ENCODE peak calls at places on chromosomes 11 and 22, in nine cellular contexts. One of them, this sample, is unnamed.
A peak's percentile ranks its signal among the peaks of the same experiment; 100 is the strongest.

GRCh38 chr11:65615950-65616574 is 486 bp downstream of the PCNX3 start:
- DNase-seq in Panc1: no peak
- DNase-seq in stomach: peak; percentile 37
- DNase-seq in esophagus muscularis mucosa: no peak
- DNase-seq in HCT116: no peak
- DNase-seq in SK-N-SH: peak; percentile 89
- DNase-seq in transverse colon: no peak
- DNase-seq in HepG2: peak; percentile 47
- DNase-seq in H1: no peak
- DNase-seq in this sample: no peak

GRCh38 chr11:60933416-60933815 is 9.2 kb downstream of the TMEM132A start:
- DNase-seq in SK-N-SH: no peak
- DNase-seq in H1: no peak
- DNase-seq in stomach: no peak
- DNase-seq in HepG2: no peak
- DNase-seq in HCT116: no peak
- DNase-seq in Panc1: no peak
- DNase-seq in esophagus muscularis mucosa: no peak
- DNase-seq in transverse colon: no peak
- DNase-seq in this sample: no peak

GRCh38 chr11:68022531-68022930 is 8.0 kb upstream of the NDUFS8 start:
- DNase-seq in H1: no peak
- DNase-seq in esophagus muscularis mucosa: no peak
- DNase-seq in HepG2: no peak
- DNase-seq in SK-N-SH: no peak
- DNase-seq in Panc1: no peak
- DNase-seq in transverse colon: no peak
- DNase-seq in HCT116: no peak
- DNase-seq in stomach: no peak
- DNase-seq in this sample: no peak

GRCh38 chr22:31630331-31631329 is 31.4 kb downstream of the PISD start:
- DNase-seq in HCT116: no peak
- DNase-seq in H1: peak; percentile 88
- DNase-seq in stomach: peak; percentile 79
- DNase-seq in esophagus muscularis mucosa: peak; percentile 95
- DNase-seq in HepG2: peak; percentile 75
- DNase-seq in Panc1: no peak
- DNase-seq in transverse colon: peak; percentile 81
- DNase-seq in SK-N-SH: peak; percentile 93
- DNase-seq in this sample: peak; percentile 65

GRCh38 chr11:73201888-73202810 is 15.9 kb upstream of the P2RY2 start:
- DNase-seq in H1: no peak
- DNase-seq in esophagus muscularis mucosa: no peak
- DNase-seq in stomach: no peak
- DNase-seq in SK-N-SH: no peak
- DNase-seq in Panc1: no peak
- DNase-seq in HCT116: no peak
- DNase-seq in transverse colon: peak; percentile 4
- DNase-seq in HepG2: no peak
- DNase-seq in this sample: peak; percentile 33

GRCh38 chr11:103222801-103223200 is 113.6 kb downstream of the DYNC2H1 start:
- DNase-seq in Panc1: no peak
- DNase-seq in HCT116: no peak
- DNase-seq in transverse colon: no peak
- DNase-seq in H1: no peak
- DNase-seq in stomach: no peak
- DNase-seq in HepG2: no peak
- DNase-seq in SK-N-SH: no peak
- DNase-seq in esophagus muscularis mucosa: no peak
- DNase-seq in this sample: no peak

GRCh38 chr11:112822478-112823274 is 138.5 kb upstream of the NCAM1 start:
- DNase-seq in SK-N-SH: no peak
- DNase-seq in Panc1: no peak
- DNase-seq in HepG2: no peak
- DNase-seq in transverse colon: no peak
- DNase-seq in esophagus muscularis mucosa: no peak
- DNase-seq in HCT116: no peak
- DNase-seq in H1: peak; percentile 66
- DNase-seq in stomach: peak; percentile 62
- DNase-seq in this sample: no peak

GRCh38 chr22:20438066-20438677 is 547 bp upstream of the SCARF2 start:
- DNase-seq in transverse colon: no peak
- DNase-seq in SK-N-SH: no peak
- DNase-seq in HCT116: no peak
- DNase-seq in Panc1: no peak
- DNase-seq in stomach: no peak
- DNase-seq in HepG2: no peak
- DNase-seq in esophagus muscularis mucosa: no peak
- DNase-seq in H1: peak; percentile 80
- DNase-seq in this sample: no peak

GRCh38 chr22:17419348-17419747 is 50.1 kb downstream of the CECR2 start:
- DNase-seq in stomach: no peak
- DNase-seq in H1: no peak
- DNase-seq in transverse colon: no peak
- DNase-seq in esophagus muscularis mucosa: no peak
- DNase-seq in Panc1: no peak
- DNase-seq in SK-N-SH: no peak
- DNase-seq in HCT116: no peak
- DNase-seq in HepG2: no peak
- DNase-seq in this sample: no peak

GRCh38 chr11:134947556-134947955 is 535.5 kb upstream of the B3GAT1 start:
- DNase-seq in stomach: no peak
- DNase-seq in SK-N-SH: no peak
- DNase-seq in HepG2: no peak
- DNase-seq in Panc1: no peak
- DNase-seq in transverse colon: no peak
- DNase-seq in HCT116: no peak
- DNase-seq in esophagus muscularis mucosa: peak; percentile 79
- DNase-seq in H1: no peak
- DNase-seq in this sample: no peak

GRCh38 chr11:67387518-67387917 is 4.3 kb upstream of the RAD9A start:
- DNase-seq in transverse colon: no peak
- DNase-seq in Panc1: no peak
- DNase-seq in H1: no peak
- DNase-seq in SK-N-SH: no peak
- DNase-seq in HepG2: no peak
- DNase-seq in HCT116: no peak
- DNase-seq in esophagus muscularis mucosa: no peak
- DNase-seq in stomach: no peak
- DNase-seq in this sample: no peak

GRCh38 chr22:17742528-17742902 is 31.8 kb downstream of the BID start:
- DNase-seq in HCT116: peak; percentile 59
- DNase-seq in H1: peak; percentile 96
- DNase-seq in SK-N-SH: peak; percentile 93
- DNase-seq in stomach: peak; percentile 62
- DNase-seq in HepG2: peak; percentile 63
- DNase-seq in esophagus muscularis mucosa: no peak
- DNase-seq in transverse colon: peak; percentile 73
- DNase-seq in Panc1: peak; percentile 27
- DNase-seq in this sample: no peak

GRCh38 chr22:47835726-47836125 is 1073.3 kb downstream of the TBC1D22A start:
- DNase-seq in HCT116: peak; percentile 18
- DNase-seq in HepG2: peak; percentile 15
- DNase-seq in stomach: no peak
- DNase-seq in transverse colon: no peak
- DNase-seq in H1: no peak
- DNase-seq in Panc1: no peak
- DNase-seq in SK-N-SH: no peak
- DNase-seq in esophagus muscularis mucosa: no peak
- DNase-seq in this sample: no peak

GRCh38 chr11:73288197-73288872 is 16.2 kb downstream of the P2RY6 start:
- DNase-seq in HepG2: no peak
- DNase-seq in Panc1: no peak
- DNase-seq in transverse colon: no peak
- DNase-seq in stomach: no peak
- DNase-seq in esophagus muscularis mucosa: no peak
- DNase-seq in H1: no peak
- DNase-seq in SK-N-SH: no peak
- DNase-seq in HCT116: no peak
- DNase-seq in this sample: no peak

GRCh38 chr11:119103793-119104192 is 2.1 kb upstream of the DPAGT1 start:
- DNase-seq in esophagus muscularis mucosa: no peak
- DNase-seq in H1: no peak
- DNase-seq in Panc1: no peak
- DNase-seq in SK-N-SH: no peak
- DNase-seq in HepG2: no peak
- DNase-seq in stomach: no peak
- DNase-seq in HCT116: no peak
- DNase-seq in transverse colon: no peak
- DNase-seq in this sample: no peak

GRCh38 chr22:43889366-43890253 is 2.2 kb downstream of the PNPLA5 start:
- DNase-seq in transverse colon: no peak
- DNase-seq in stomach: no peak
- DNase-seq in esophagus muscularis mucosa: no peak
- DNase-seq in Panc1: no peak
- DNase-seq in SK-N-SH: peak; percentile 23
- DNase-seq in HCT116: no peak
- DNase-seq in H1: no peak
- DNase-seq in HepG2: no peak
- DNase-seq in this sample: no peak

GRCh38 chr22:42162728-42163489 is 32.3 kb upstream of the CYP2D6 start:
- DNase-seq in SK-N-SH: no peak
- DNase-seq in esophagus muscularis mucosa: no peak
- DNase-seq in stomach: no peak
- DNase-seq in transverse colon: no peak
- DNase-seq in Panc1: no peak
- DNase-seq in HepG2: no peak
- DNase-seq in HCT116: no peak
- DNase-seq in H1: no peak
- DNase-seq in this sample: no peak

GRCh38 chr11:77411238-77411637 is 62.7 kb downstream of the PAK1 start:
- DNase-seq in esophagus muscularis mucosa: no peak
- DNase-seq in HepG2: no peak
- DNase-seq in H1: no peak
- DNase-seq in HCT116: no peak
- DNase-seq in transverse colon: peak; percentile 38
- DNase-seq in Panc1: no peak
- DNase-seq in SK-N-SH: no peak
- DNase-seq in stomach: no peak
- DNase-seq in this sample: no peak

GRCh38 chr11:61082931-61083531 is 19.3 kb upstream of the CD5 start:
- DNase-seq in transverse colon: no peak
- DNase-seq in esophagus muscularis mucosa: no peak
- DNase-seq in Panc1: no peak
- DNase-seq in stomach: no peak
- DNase-seq in SK-N-SH: no peak
- DNase-seq in H1: no peak
- DNase-seq in HepG2: no peak
- DNase-seq in HCT116: no peak
- DNase-seq in this sample: no peak

GRCh38 chr22:43829904-43830851 is 18.1 kb upstream of the EFCAB6 start:
- DNase-seq in SK-N-SH: peak; percentile 62
- DNase-seq in transverse colon: no peak
- DNase-seq in Panc1: no peak
- DNase-seq in H1: no peak
- DNase-seq in esophagus muscularis mucosa: no peak
- DNase-seq in stomach: no peak
- DNase-seq in HCT116: no peak
- DNase-seq in HepG2: no peak
- DNase-seq in this sample: no peak

GRCh38 chr11:128323381-128323780 is 264.0 kb downstream of the ETS1 start:
- DNase-seq in H1: no peak
- DNase-seq in stomach: no peak
- DNase-seq in transverse colon: peak; percentile 40
- DNase-seq in esophagus muscularis mucosa: peak; percentile 57
- DNase-seq in SK-N-SH: no peak
- DNase-seq in Panc1: no peak
- DNase-seq in HCT116: no peak
- DNase-seq in HepG2: no peak
- DNase-seq in this sample: no peak
- TF ChIP-seq CTCF in H1: peak; percentile 56
- TF ChIP-seq CTCF in stomach: no peak
- TF ChIP-seq CTCF in transverse colon: peak; percentile 11
- TF ChIP-seq CTCF in esophagus muscularis mucosa: peak; percentile 11
- TF ChIP-seq CTCF in SK-N-SH: peak; percentile 50
- TF ChIP-seq CTCF in Panc1: no peak
- TF ChIP-seq CTCF in HCT116: peak; percentile 41
- TF ChIP-seq CTCF in HepG2: no peak
- TF ChIP-seq CTCF in this sample: no peak

GRCh38 chr11:113856966-113857759 is 18.2 kb downstream of the USP28 start:
- DNase-seq in Panc1: no peak
- DNase-seq in SK-N-SH: no peak
- DNase-seq in H1: no peak
- DNase-seq in HepG2: no peak
- DNase-seq in esophagus muscularis mucosa: no peak
- DNase-seq in HCT116: no peak
- DNase-seq in transverse colon: no peak
- DNase-seq in stomach: no peak
- DNase-seq in this sample: no peak
- TF ChIP-seq POLR2AphosphoS5 in Panc1: no peak
- TF ChIP-seq POLR2AphosphoS5 in SK-N-SH: no peak
- TF ChIP-seq POLR2AphosphoS5 in H1: no peak
- TF ChIP-seq POLR2AphosphoS5 in HepG2: no peak
- TF ChIP-seq POLR2AphosphoS5 in esophagus muscularis mucosa: no peak
- TF ChIP-seq POLR2AphosphoS5 in HCT116: no peak
- TF ChIP-seq POLR2AphosphoS5 in transverse colon: no peak
- TF ChIP-seq POLR2AphosphoS5 in stomach: no peak
- TF ChIP-seq POLR2AphosphoS5 in this sample: no peak

GRCh38 chr22:37763652-37764051 is 44.1 kb upstream of the GCAT start:
- DNase-seq in H1: no peak
- DNase-seq in HCT116: no peak
- DNase-seq in transverse colon: no peak
- DNase-seq in stomach: no peak
- DNase-seq in HepG2: no peak
- DNase-seq in Panc1: no peak
- DNase-seq in esophagus muscularis mucosa: no peak
- DNase-seq in SK-N-SH: no peak
- DNase-seq in this sample: no peak
- H3K36me3 ChIP-seq in H1: peaks cover 7% of the 10 kb centered on the region
- H3K36me3 ChIP-seq in HCT116: peaks cover 38% of the 10 kb centered on the region
- H3K36me3 ChIP-seq in transverse colon: no peaks in the 10 kb centered on the region
- H3K36me3 ChIP-seq in stomach: peaks cover 100% of the 10 kb centered on the region
- H3K36me3 ChIP-seq in HepG2: peaks cover 22% of the 10 kb centered on the region
- H3K36me3 ChIP-seq in Panc1: no peaks in the 10 kb centered on the region
- H3K36me3 ChIP-seq in esophagus muscularis mucosa: peaks cover 86% of the 10 kb centered on the region
- H3K36me3 ChIP-seq in SK-N-SH: peaks cover 38% of the 10 kb centered on the region
- H3K36me3 ChIP-seq in this sample: peaks cover 8% of the 10 kb centered on the region

DNA sequence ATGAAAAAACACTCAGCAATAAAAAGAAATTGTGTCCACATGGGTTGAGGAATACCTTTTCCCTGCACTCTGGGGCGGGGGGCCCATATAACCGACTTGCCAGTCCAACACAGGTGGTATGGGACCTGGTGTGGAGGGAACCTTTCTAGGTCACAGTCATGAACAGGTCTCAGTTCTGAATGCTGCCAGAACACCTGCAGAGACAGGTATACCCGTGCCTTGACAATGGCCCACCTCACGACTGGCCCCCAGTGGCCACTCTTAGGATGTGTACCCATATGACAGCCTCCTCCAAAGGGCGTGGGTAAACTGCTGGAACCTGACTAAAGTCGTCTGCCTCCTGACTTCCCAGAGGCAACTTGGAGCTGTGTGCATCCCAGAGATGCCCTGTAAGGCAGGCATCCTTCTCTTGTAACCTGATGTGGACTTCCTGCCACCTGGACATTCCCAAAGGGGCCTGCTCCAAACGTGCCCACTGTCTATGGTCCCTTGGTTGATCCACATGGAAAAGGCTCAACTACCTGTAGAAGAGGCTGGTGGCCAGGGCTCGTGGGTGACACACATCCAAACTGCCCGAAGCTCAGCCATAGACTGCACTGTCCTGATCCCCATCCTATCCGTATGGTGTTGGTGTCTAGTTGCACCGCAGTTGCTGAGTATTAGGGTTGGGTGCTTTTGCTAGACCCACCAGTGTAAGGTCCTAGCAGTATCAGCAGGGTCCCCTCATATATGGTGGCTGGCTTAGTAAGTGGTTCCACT is 859.3 kb downstream of the BRD1 start:
- DNase-seq in Panc1: no peak
- DNase-seq in SK-N-SH: no peak
- DNase-seq in HepG2: peak; percentile 23
- DNase-seq in HCT116: peak; percentile 23
- DNase-seq in H1: peak; percentile 66
- DNase-seq in transverse colon: peak; percentile 16
- DNase-seq in esophagus muscularis mucosa: peak; percentile 83
- DNase-seq in stomach: peak; percentile 26
- DNase-seq in this sample: no peak
- TF ChIP-seq CTCF in Panc1: peak; percentile 67
- TF ChIP-seq CTCF in SK-N-SH: peak; percentile 42
- TF ChIP-seq CTCF in HepG2: peak; percentile 83
- TF ChIP-seq CTCF in HCT116: peak; percentile 70
- TF ChIP-seq CTCF in H1: peak; percentile 91
- TF ChIP-seq CTCF in transverse colon: no peak
- TF ChIP-seq CTCF in esophagus muscularis mucosa: no peak
- TF ChIP-seq CTCF in stomach: no peak
- TF ChIP-seq CTCF in this sample: no peak